ENCODE peak calls at places on chromosomes 6 and 20, in five cellular contexts. G is HepG2, S is A549, T is gastrocnemius medialis, I is ovary. V is an unnamed sample.

GRCh38 chr6:107244082-107244741 is 128.9 kb upstream of the BEND3 start:
- DNase-seq in G (no peak), S (no peak), I (no peak), T (no peak), V (no peak)

GRCh38 chr6:31135710-31136109 is 3.2 kb downstream of the PSORS1C2 start:
- DNase-seq in S (no peak), T (no peak), I (no peak), G (no peak), V (no peak)

GRCh38 chr6:47061631-47062300 is 19.6 kb upstream of the ADGRF1 start:
- DNase-seq in I (no peak), T (no peak), S (no peak), G (peak), V (no peak)

GRCh38 chr6:14665827-14666724 is 548.5 kb downstream of the CD83 start:
- DNase-seq in S (no peak), T (no peak), G (no peak), I (no peak), V (peak)

GRCh38 chr20:5077761-5078387 is 41.9 kb downstream of the PCNA start:
- DNase-seq in I (no peak), S (no peak), G (no peak), T (no peak), V (no peak)

GRCh38 chr6:105808571-105808970 is 277.6 kb upstream of the PRDM1 start:
- DNase-seq in S (no peak), I (no peak), G (no peak), T (no peak), V (no peak)

GRCh38 chr20:40956926-40957760 is 71.5 kb upstream of the TOP1 start:
- DNase-seq in S (no peak), G (no peak), I (no peak), T (no peak), V (no peak)

GRCh38 chr20:57779401-57780003 is 69.7 kb upstream of the PMEPA1 start:
- DNase-seq in G (no peak), T (no peak), I (no peak), S (no peak), V (peak)

GRCh38 chr6:106509420-106510089 is 119.7 kb downstream of the RTN4IP1 start:
- DNase-seq in I (no peak), G (peak), S (no peak), T (no peak), V (no peak)

GRCh38 chr6:20640181-20640580 is 105.9 kb downstream of the CDKAL1 start:
- DNase-seq in T (no peak), S (no peak), G (no peak), I (no peak), V (no peak)

GRCh38 chr6:114471450-114471849 is 128.6 kb upstream of the HS3ST5 start:
- DNase-seq in S (no peak), T (no peak), G (no peak), I (no peak), V (no peak)

GRCh38 chr6:134935076-134935475 is 14.8 kb downstream of the ALDH8A1 start:
- DNase-seq in G (no peak), S (no peak), I (no peak), T (no peak), V (no peak)

GRCh38 chr6:1624848-1625341 is 15.2 kb downstream of the FOXC1 start:
- DNase-seq in G (no peak), S (no peak), T (no peak), I (no peak), V (peak)

GRCh38 chr6:39546731-39547130 is 178.5 kb downstream of the KIF6 start:
- DNase-seq in I (no peak), S (no peak), G (no peak), T (no peak), V (no peak)

GRCh38 chr6:30357678-30358339 is 12.9 kb downstream of the RPP21 start:
- DNase-seq in T (no peak), G (peak), S (peak), I (no peak), V (no peak)

GRCh38 chr6:26022166-26022510 is 59.5 kb downstream of the TRIM38 start:
- DNase-seq in T (peak), I (peak), S (no peak), G (no peak), V (peak)

GRCh38 chr6:9168669-9169068 is 733.3 kb upstream of the SLC35B3 start:
- DNase-seq in I (no peak), G (no peak), T (no peak), S (no peak), V (no peak)

GRCh38 chr20:58691773-58692578 is 624 bp upstream of the NPEPL1 start:
- DNase-seq in T (peak), I (peak), G (no peak), S (no peak), V (peak)

GRCh38 chr20:63053430-63054102 is 46.8 kb upstream of the BHLHE23 start:
- DNase-seq in G (no peak), T (no peak), I (no peak), S (no peak), V (no peak)

GRCh38 chr20:35953411-35954199 is 697 bp downstream of the SCAND1 start:
- DNase-seq in I (no peak), S (peak), G (no peak), T (peak), V (no peak)

GRCh38 chr20:44182135-44182765 is 4.7 kb downstream of the JPH2 start:
- DNase-seq in S (no peak), G (no peak), T (no peak), I (no peak), V (no peak)

GRCh38 chr6:44076366-44077200 is 50.7 kb downstream of the MRPL14 start:
- DNase-seq in T (no peak), G (no peak), S (no peak), I (peak), V (no peak)

GRCh38 chr6:122033564-122034181 is 365.8 kb upstream of the HSF2 start:
- DNase-seq in I (no peak), S (peak), T (no peak), G (peak), V (no peak)
- TF ChIP-seq CTCF in I (peak), S (peak), T (peak), G (peak), V (no peak)

GRCh38 chr20:47334022-47334551 is 22.4 kb downstream of the ZMYND8 start:
- DNase-seq in G (peak), S (peak), T (peak), I (no peak), V (no peak)
- TF ChIP-seq POLR2A in G (no peak), S (no peak), T (no peak), I (no peak), V (no peak)

GRCh38 chr6:149026530-149026942 is 279.7 kb downstream of the UST start:
- DNase-seq in T (no peak), I (no peak), S (no peak), G (peak), V (no peak)
- TF ChIP-seq CTCF in T (no peak), I (peak), S (peak), G (peak), V (peak)

GRCh38 chr6:41523957-41524633 is 22.1 kb upstream of the FOXP4 start:
- DNase-seq in S (no peak), G (no peak), I (no peak), T (no peak), V (no peak)
- TF ChIP-seq POLR2A in S (no peak), G (no peak), I (no peak), T (no peak), V (no peak)

DNA sequence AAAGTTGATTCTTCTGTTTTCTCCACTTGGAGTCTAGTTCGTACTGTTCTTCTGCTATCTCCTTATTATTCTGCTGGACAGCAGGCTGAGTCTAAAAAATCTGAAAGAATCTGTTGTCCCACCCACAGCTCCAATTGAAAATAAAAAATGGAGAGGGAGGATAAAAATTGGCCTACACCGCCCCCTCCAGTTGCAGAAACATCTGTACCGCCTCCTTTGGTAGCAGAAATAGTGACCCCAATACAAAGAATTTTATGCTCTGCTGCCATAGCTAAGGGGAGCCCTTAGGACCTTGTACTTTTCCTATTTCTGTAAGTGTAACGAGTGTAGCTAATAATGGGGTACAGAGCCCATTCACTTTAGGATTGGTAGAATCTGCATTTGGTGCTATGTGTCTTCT is 4.9 kb upstream of the FKBP1A start:
- DNase-seq in I (no peak), S (no peak), G (no peak), T (no peak), V (no peak)
- TF ChIP-seq CTCF in I (no peak), S (peak), G (no peak), T (peak), V (no peak)